ENCODE peak calls at places on chromosomes 7 and 10, in four cellular contexts. E, T, I and M are unnamed samples.

GRCh38 chr10:11175823-11176243 is 158.2 kb downstream of the CELF2 start:
- DNase-seq in T (no peak), E (no peak), I (no peak), M (no peak)

GRCh38 chr7:142438235-142438922 is 180.5 kb upstream of the PRSS58 start:
- DNase-seq in E (peak), T (no peak), I (peak), M (peak)

GRCh38 chr10:30529373-30529998 is 95.5 kb downstream of the MAP3K8 start:
- DNase-seq in T (no peak), E (no peak), I (no peak), M (peak)

GRCh38 chr10:110918633-110919348 is at the start of gene BBIP1:
- DNase-seq in T (peak), I (peak), E (peak), M (peak)

GRCh38 chr7:47758546-47758945 is 176.6 kb upstream of the TNS3 start:
- DNase-seq in E (no peak), I (peak), T (no peak), M (no peak)

GRCh38 chr7:144098776-144099175 is 10.6 kb upstream of the OR2A2 start:
- DNase-seq in E (no peak), I (no peak), T (no peak), M (no peak)

GRCh38 chr10:46558141-46558410 is 1.6 kb upstream of the GPRIN2 start:
- DNase-seq in E (no peak), I (no peak), T (no peak), M (no peak)

GRCh38 chr7:64794171-64794844 is at the start of gene ZNF138:
- DNase-seq in T (peak), E (peak), I (peak), M (peak)

GRCh38 chr10:16867556-16867955 is 50.3 kb upstream of the RSU1 start:
- DNase-seq in I (peak), T (peak), E (no peak), M (no peak)

GRCh38 chr7:131899271-131900030 is 343.0 kb upstream of the PODXL start:
- DNase-seq in I (no peak), T (no peak), E (no peak), M (no peak)

GRCh38 chr10:60140681-60141632 is 234.6 kb upstream of the CCDC6 start:
- DNase-seq in E (peak), T (no peak), I (peak), M (no peak)

GRCh38 chr10:16384064-16384463 is 52.7 kb upstream of the PTER start:
- DNase-seq in I (no peak), E (no peak), T (no peak), M (no peak)

GRCh38 chr7:105388373-105389089 is at the start of gene SRPK2:
- DNase-seq in E (peak), T (no peak), I (peak), M (peak)

GRCh38 chr7:20834656-20835055 is 48.0 kb upstream of the SP8 start:
- DNase-seq in I (no peak), E (no peak), T (no peak), M (no peak)

GRCh38 chr7:149854611-149855367 is 16.6 kb downstream of the ZNF862 start:
- DNase-seq in T (no peak), E (no peak), I (peak), M (no peak)

GRCh38 chr7:10128748-10129147 is 844.9 kb upstream of the PHF14 start:
- DNase-seq in T (no peak), E (no peak), I (peak), M (no peak)

GRCh38 chr10:62847433-62847832 is 31.3 kb upstream of the EGR2 start:
- DNase-seq in E (no peak), I (no peak), T (no peak), M (no peak)

GRCh38 chr10:131444862-131445461 is 133.4 kb upstream of the TCERG1L start:
- DNase-seq in E (no peak), I (no peak), T (no peak), M (no peak)

GRCh38 chr10:36759111-36759805 is 366.1 kb upstream of the ANKRD30A start:
- DNase-seq in T (no peak), E (no peak), I (peak), M (no peak)

GRCh38 chr7:80165177-80165576 is 30.5 kb downstream of the GNAI1 start:
- DNase-seq in T (no peak), E (no peak), I (no peak), M (no peak)

GRCh38 chr7:155257482-155258232 is 40.0 kb upstream of the INSIG1 start:
- DNase-seq in T (no peak), E (no peak), I (no peak), M (no peak)

GRCh38 chr10:16195178-16195769 is 241.5 kb upstream of the PTER start:
- DNase-seq in E (no peak), T (no peak), I (no peak), M (no peak)

GRCh38 chr7:28037220-28038010 is 143.2 kb downstream of the JAZF1 start:
- DNase-seq in E (no peak), I (peak), T (no peak), M (peak)

GRCh38 chr10:28300027-28300426 is 2.8 kb downstream of the MPP7 start:
- DNase-seq in T (no peak), I (no peak), E (no peak), M (no peak)

GRCh38 chr7:82167568-82168314 is 275.8 kb downstream of the CACNA2D1 start:
- DNase-seq in T (no peak), E (no peak), I (no peak), M (no peak)

GRCh38 chr7:101943889-101944605 is 126.6 kb downstream of the CUX1 start:
- DNase-seq in E (no peak), I (no peak), T (no peak), M (no peak)

GRCh38 chr7:107661865-107662379 is 1.3 kb downstream of the SLC26A4 start:
- DNase-seq in E (peak), I (no peak), T (no peak), M (no peak)

GRCh38 chr10:24468281-24468751 is 255.4 kb downstream of the ARHGAP21 start:
- DNase-seq in E (no peak), T (no peak), I (no peak), M (no peak)

GRCh38 chr10:86450806-86451603 is 70.6 kb downstream of the WAPL start:
- DNase-seq in I (no peak), E (no peak), T (no peak), M (no peak)

GRCh38 chr10:111116762-111117445 is 40.1 kb downstream of the ADRA2A start:
- DNase-seq in I (no peak), E (no peak), T (no peak), M (no peak)

GRCh38 chr7:16594061-16594460 is 51.5 kb downstream of the ANKMY2 start:
- DNase-seq in I (peak), E (no peak), T (no peak), M (no peak)

GRCh38 chr7:44735403-44736165 is 13.1 kb upstream of the ZMIZ2 start:
- DNase-seq in I (peak), T (no peak), E (no peak), M (peak)

GRCh38 chr10:125878957-125879835 is 1.9 kb downstream of the DHX32 start:
- DNase-seq in T (no peak), I (peak), E (no peak), M (no peak)

GRCh38 chr10:125883198-125883597 is 2.1 kb upstream of the DHX32 start:
- DNase-seq in I (no peak), E (no peak), T (no peak), M (no peak)

GRCh38 chr10:125881192-125881591 is at the start of gene DHX32:
- DNase-seq in T (no peak), I (peak), E (peak), M (no peak)

GRCh38 chr10:125882596-125882995 is 1.5 kb upstream of the DHX32 start:
- DNase-seq in I (no peak), E (no peak), T (no peak), M (no peak)

GRCh38 chr10:125880719-125881118 is 373 bp downstream of the DHX32 start:
- DNase-seq in E (no peak), T (no peak), I (peak), M (peak)
- H2BK12ac ChIP-seq in E (no peak), T (peak), I (no peak), M (no peak)

GRCh38 chr7:50308301-50309129 is 4.0 kb downstream of the IKZF1 start:
- DNase-seq in I (no peak), E (no peak), T (no peak), M (no peak)
- H3K4me3 ChIP-seq in I (no peak), E (no peak), T (no peak), M (no peak)

GRCh38 chr7:23244335-23244635 is 2.3 kb upstream of the GPNMB start:
- DNase-seq in T (no peak), I (no peak), E (no peak), M (no peak)
- H2BK12ac ChIP-seq in T (no peak), I (no peak), E (no peak), M (no peak)

GRCh38 chr7:22453159-22453558 is 46.8 kb downstream of the STEAP1B start:
- DNase-seq in I (no peak), T (no peak), E (no peak), M (no peak)
- H3K4me3 ChIP-seq in I (no peak), T (no peak), E (no peak), M (no peak)

GRCh38 chr7:8360564-8361153 is 72.8 kb upstream of the NXPH1 start:
- DNase-seq in I (no peak), T (no peak), E (no peak), M (no peak)
- H2BK12ac ChIP-seq in I (no peak), T (peak), E (no peak), M (no peak)

DNA sequence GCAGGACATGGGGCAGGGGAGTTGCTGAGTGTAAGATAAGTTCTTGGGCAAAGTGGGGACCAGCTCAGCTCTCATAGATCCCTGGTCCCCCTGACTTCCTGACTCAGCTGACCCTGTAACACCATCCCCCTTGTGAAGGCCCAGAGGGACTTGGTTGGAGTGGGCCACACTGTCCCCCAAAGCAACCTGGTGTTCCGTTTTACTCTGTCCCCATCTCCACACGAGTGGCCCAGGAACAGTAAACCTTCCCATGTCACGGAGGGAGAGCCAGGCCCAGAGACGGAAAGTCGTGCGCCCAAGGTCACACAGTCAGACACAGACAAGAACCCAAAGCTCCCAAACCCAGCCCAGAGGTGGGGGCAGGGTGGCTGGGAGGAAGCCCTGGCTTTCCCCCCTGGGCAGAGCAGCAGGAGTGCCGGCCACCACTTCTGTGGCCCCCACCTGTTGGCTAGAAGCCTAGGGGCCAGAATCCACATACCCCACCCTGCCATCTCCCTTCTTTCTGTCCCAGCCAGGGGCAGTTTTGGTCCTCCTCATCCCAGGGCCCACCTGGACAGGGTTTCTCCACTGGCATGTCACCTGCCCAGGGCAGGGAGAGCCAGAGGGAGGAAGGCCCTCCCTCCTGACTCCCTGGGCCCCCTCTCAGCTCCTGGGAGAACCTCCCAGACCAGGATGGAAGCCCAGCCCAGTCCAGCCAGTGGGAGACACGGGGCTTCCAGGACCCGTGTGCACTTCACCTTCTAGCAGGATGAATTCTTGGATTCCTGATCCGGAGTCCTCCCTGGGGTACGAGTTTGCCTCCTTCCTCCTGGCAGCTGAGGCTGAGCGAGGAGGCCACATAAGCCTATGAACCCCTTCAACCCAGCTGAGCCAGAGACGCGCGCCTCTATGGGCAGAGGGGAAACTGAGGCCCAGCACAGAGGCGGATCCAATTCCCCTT is 20.6 kb upstream of the VPS37D start:
- DNase-seq in I (no peak), T (no peak), E (no peak), M (no peak)
- H3K4me3 ChIP-seq in I (no peak), T (peak), E (no peak), M (no peak)

DNA sequence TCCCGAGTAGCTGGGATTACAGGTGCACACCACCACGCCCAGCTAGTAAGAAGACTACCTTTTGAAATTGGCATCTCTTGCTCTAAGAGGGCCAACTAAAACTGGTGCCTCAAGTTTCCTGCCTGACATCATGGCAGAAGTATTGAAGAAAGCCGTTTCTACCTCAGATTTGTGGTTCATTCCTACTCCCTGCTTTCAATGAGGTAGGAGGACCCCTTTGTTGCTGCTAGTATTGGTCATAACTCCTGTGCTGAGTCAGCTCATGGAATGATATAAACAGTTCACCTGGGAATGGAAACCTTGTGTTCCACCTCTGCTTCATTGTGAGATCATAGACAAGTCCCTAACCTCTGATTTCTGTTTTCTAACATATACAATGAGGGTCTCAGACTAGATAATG is 82.8 kb downstream of the CDK6 start:
- DNase-seq in T (no peak), I (no peak), E (no peak), M (no peak)
- H2BK12ac ChIP-seq in T (no peak), I (no peak), E (no peak), M (no peak)